ENCODE peak calls at places on chromosomes 4 and X, in eight cellular contexts. Z, L, B, C, Y, R, I and V are unnamed samples.

GRCh38 chr4:57280481-57280880 is 170.3 kb upstream of the IGFBP7 start:
- DNase-seq in Z (no peak), L (no peak), B (no peak), C (no peak), Y (no peak), R (no peak), I (no peak), V (no peak)

GRCh38 chr4:159177265-159178146 is 74.6 kb downstream of the RAPGEF2 start:
- DNase-seq in Z (no peak), L (no peak), B (no peak), C (no peak), Y (no peak), R (no peak), I (no peak), V (no peak)

GRCh38 chrX:84144281-84144680 is 43.7 kb downstream of the RPS6KA6 start:
- DNase-seq in Z (no peak), L (no peak), B (no peak), C (no peak), Y (no peak), R (no peak), I (no peak), V (peak; percentile 43)

GRCh38 chr4:176432811-176433540 is 113.2 kb downstream of the SPCS3 start:
- DNase-seq in Z (no peak), L (no peak), B (no peak), C (no peak), Y (no peak), R (no peak), I (no peak), V (no peak)

GRCh38 chrX:65522739-65523372 is 11.7 kb downstream of the LAS1L start:
- DNase-seq in Z (no peak), L (no peak), B (no peak), C (no peak), Y (no peak), R (no peak), I (no peak), V (peak; percentile 43)

GRCh38 chr4:130808492-130808891 is 1712.5 kb downstream of the C4orf33 start:
- DNase-seq in Z (peak; percentile 29), L (no peak), B (peak; percentile 7), C (no peak), Y (peak; percentile 0), R (no peak), I (no peak), V (peak; percentile 5)

GRCh38 chr4:20773144-20773997 is 73.1 kb downstream of the PACRGL start:
- DNase-seq in Z (peak; percentile 84), L (no peak), B (peak; percentile 52), C (peak; percentile 60), Y (peak; percentile 61), R (no peak), I (peak; percentile 28), V (peak; percentile 49)

GRCh38 chr4:107654694-107655093 is 65.3 kb downstream of the PAPSS1 start:
- DNase-seq in Z (no peak), L (no peak), B (no peak), C (peak; percentile 3), Y (no peak), R (no peak), I (no peak), V (no peak)

GRCh38 chr4:6601661-6602250 is 26.8 kb downstream of the MAN2B2 start:
- DNase-seq in Z (no peak), L (no peak), B (no peak), C (no peak), Y (no peak), R (no peak), I (no peak), V (no peak)

GRCh38 chrX:120790118-120790517 is 85.5 kb downstream of the CT47B1 start:
- DNase-seq in Z (peak; percentile 71), L (no peak), B (peak; percentile 45), C (peak; percentile 72), Y (peak; percentile 52), R (no peak), I (peak; percentile 36), V (peak; percentile 69)

GRCh38 chrX:112761239-112762207 is 79.1 kb downstream of the AMOT start:
- DNase-seq in Z (no peak), L (no peak), B (no peak), C (no peak), Y (no peak), R (no peak), I (no peak), V (no peak)

GRCh38 chr4:142112451-142112850 is 476.1 kb downstream of the IL15 start:
- DNase-seq in Z (no peak), L (no peak), B (no peak), C (no peak), Y (no peak), R (no peak), I (no peak), V (no peak)

GRCh38 chr4:94834496-94834895 is 76.7 kb downstream of the BMPR1B start:
- DNase-seq in Z (no peak), L (no peak), B (no peak), C (no peak), Y (no peak), R (no peak), I (no peak), V (no peak)

GRCh38 chr4:76964769-76965168 is 15.2 kb downstream of the SEPTIN11 start:
- DNase-seq in Z (no peak), L (no peak), B (no peak), C (no peak), Y (no peak), R (no peak), I (no peak), V (no peak)

GRCh38 chr4:138330531-138330930 is 88.4 kb upstream of the SLC7A11 start:
- DNase-seq in Z (no peak), L (no peak), B (no peak), C (no peak), Y (no peak), R (no peak), I (no peak), V (no peak)

GRCh38 chr4:30610361-30610760 is 109.8 kb upstream of the PCDH7 start:
- DNase-seq in Z (no peak), L (no peak), B (no peak), C (no peak), Y (no peak), R (no peak), I (no peak), V (no peak)

GRCh38 chr4:142579483-142579882 is 266.6 kb downstream of the INPP4B start:
- DNase-seq in Z (no peak), L (no peak), B (no peak), C (no peak), Y (no peak), R (no peak), I (no peak), V (no peak)

GRCh38 chr4:154549894-154550790 is at the start of gene PLRG1:
- DNase-seq in Z (peak; percentile 92), L (peak; percentile 93), B (peak; percentile 89), C (peak; percentile 82), Y (peak; percentile 96), R (peak; percentile 97), I (peak; percentile 98), V (peak; percentile 93)

GRCh38 chr4:7124643-7125442 is 57.0 kb upstream of the GRPEL1 start:
- DNase-seq in Z (peak; percentile 63), L (no peak), B (no peak), C (no peak), Y (peak; percentile 19), R (peak; percentile 85), I (peak; percentile 66), V (peak; percentile 89)

GRCh38 chr4:122759639-122760310 is 27.3 kb downstream of the BBS12 start:
- DNase-seq in Z (no peak), L (no peak), B (no peak), C (no peak), Y (no peak), R (no peak), I (no peak), V (peak; percentile 30)

GRCh38 chr4:70187216-70187615 is 8.3 kb upstream of the ODAM start:
- DNase-seq in Z (no peak), L (no peak), B (no peak), C (no peak), Y (no peak), R (no peak), I (no peak), V (no peak)

GRCh38 chr4:79920454-79920853 is 152.6 kb downstream of the ANTXR2 start:
- DNase-seq in Z (no peak), L (no peak), B (no peak), C (no peak), Y (no peak), R (no peak), I (no peak), V (no peak)

GRCh38 chr4:139030614-139031235 is 15.1 kb downstream of the NOCT start:
- DNase-seq in Z (peak; percentile 86), L (peak; percentile 66), B (peak; percentile 67), C (peak; percentile 42), Y (peak; percentile 67), R (peak; percentile 74), I (peak; percentile 79), V (peak; percentile 66)

GRCh38 chrX:17047224-17047623 is 100.8 kb downstream of the REPS2 start:
- DNase-seq in Z (no peak), L (no peak), B (no peak), C (no peak), Y (no peak), R (no peak), I (no peak), V (no peak)

GRCh38 chr4:127400736-127401346 is 231.9 kb upstream of the INTU start:
- DNase-seq in Z (peak; percentile 83), L (no peak), B (peak; percentile 28), C (no peak), Y (peak; percentile 4), R (peak; percentile 69), I (peak; percentile 51), V (peak; percentile 72)

GRCh38 chrX:39582091-39582490 is 515.7 kb downstream of the BCOR start:
- DNase-seq in Z (peak; percentile 17), L (no peak), B (no peak), C (no peak), Y (no peak), R (no peak), I (peak; percentile 39), V (no peak)

GRCh38 chrX:109270580-109271484 is 211.1 kb downstream of the GUCY2F start:
- DNase-seq in Z (peak; percentile 5), L (no peak), B (no peak), C (no peak), Y (no peak), R (no peak), I (peak; percentile 46), V (no peak)

GRCh38 chr4:71406459-71406963 is 67.7 kb downstream of the SLC4A4 start:
- DNase-seq in Z (no peak), L (no peak), B (no peak), C (no peak), Y (no peak), R (no peak), I (no peak), V (peak; percentile 67)

GRCh38 chr4:52263612-52264011 is 212.5 kb downstream of the SPATA18 start:
- DNase-seq in Z (no peak), L (no peak), B (no peak), C (no peak), Y (no peak), R (no peak), I (no peak), V (no peak)

GRCh38 chr4:108683479-108683878 is 33.1 kb downstream of the OSTC start:
- DNase-seq in Z (peak; percentile 48), L (no peak), B (peak; percentile 8), C (no peak), Y (no peak), R (no peak), I (no peak), V (peak; percentile 31)

GRCh38 chr4:169252339-169253086 is 18.2 kb downstream of the SH3RF1 start:
- DNase-seq in Z (no peak), L (no peak), B (no peak), C (no peak), Y (no peak), R (no peak), I (no peak), V (no peak)

GRCh38 chrX:138710866-138711331 is 618 bp downstream of the FGF13 start:
- DNase-seq in Z (peak; percentile 6), L (no peak), B (no peak), C (no peak), Y (no peak), R (no peak), I (no peak), V (no peak)

GRCh38 chrX:153517941-153518834 is 746 bp downstream of the ATP2B3 start:
- DNase-seq in Z (no peak), L (no peak), B (peak; percentile 70), C (no peak), Y (no peak), R (no peak), I (no peak), V (no peak)

GRCh38 chrX:9992724-9993123 is 25.6 kb downstream of the CLDN34 start:
- DNase-seq in Z (no peak), L (no peak), B (no peak), C (no peak), Y (no peak), R (no peak), I (no peak), V (no peak)